ENCODE peak calls at places on chromosome 1, in seven cellular contexts. Z is HCT116; U is CD8-positive, alpha-beta memory T cell; N is naive thymus-derived CD4-positive, alpha-beta T cell; V is effector memory CD4-positive, alpha-beta T cell; P is adrenal gland; F is uterus. E is an unnamed sample.

GRCh38 chr1:99650021-99650420 is 4.1 kb downstream of the PALMD start:
- DNase-seq in N (no peak), F (no peak), P (peak; percentile 53), V (no peak), Z (no peak), U (no peak), E (no peak)

GRCh38 chr1:30754684-30755171 is 2.8 kb downstream of the LAPTM5 start:
- DNase-seq in N (no peak), Z (no peak), F (no peak), P (no peak), V (no peak), U (no peak), E (no peak)

GRCh38 chr1:156104861-156105546 is 9.5 kb upstream of the LMNA start:
- DNase-seq in Z (no peak), N (no peak), P (no peak), V (no peak), F (peak; percentile 66), U (no peak), E (no peak)

GRCh38 chr1:224168859-224169380 is 14.1 kb upstream of the DEGS1 start:
- DNase-seq in V (no peak), U (no peak), P (peak; percentile 16), Z (no peak), N (peak; percentile 56), F (peak; percentile 53), E (no peak)

GRCh38 chr1:35893051-35893879 is 10.3 kb downstream of the AGO1 start:
- DNase-seq in N (no peak), F (no peak), Z (no peak), P (peak; percentile 50), U (no peak), V (no peak), E (no peak)

GRCh38 chr1:226688056-226688748 is 50.9 kb downstream of the ITPKB start:
- DNase-seq in F (no peak), Z (no peak), U (no peak), V (no peak), N (no peak), P (no peak), E (no peak)

GRCh38 chr1:40363721-40364120 is 9.8 kb upstream of the SMAP2 start:
- DNase-seq in P (no peak), Z (no peak), N (no peak), F (no peak), V (no peak), U (no peak), E (peak; percentile 6)

GRCh38 chr1:207172885-207173284 is 68.9 kb downstream of the C4BPA start:
- DNase-seq in Z (no peak), P (no peak), U (no peak), V (no peak), N (no peak), F (no peak), E (no peak)

GRCh38 chr1:247293047-247293446 is 37.2 kb downstream of the VN1R5 start:
- DNase-seq in N (no peak), U (no peak), V (no peak), Z (no peak), F (no peak), P (no peak), E (no peak)

GRCh38 chr1:115262886-115263285 is 75.2 kb downstream of the NGF start:
- DNase-seq in P (no peak), U (no peak), Z (no peak), N (no peak), V (no peak), F (no peak), E (no peak)

DNA sequence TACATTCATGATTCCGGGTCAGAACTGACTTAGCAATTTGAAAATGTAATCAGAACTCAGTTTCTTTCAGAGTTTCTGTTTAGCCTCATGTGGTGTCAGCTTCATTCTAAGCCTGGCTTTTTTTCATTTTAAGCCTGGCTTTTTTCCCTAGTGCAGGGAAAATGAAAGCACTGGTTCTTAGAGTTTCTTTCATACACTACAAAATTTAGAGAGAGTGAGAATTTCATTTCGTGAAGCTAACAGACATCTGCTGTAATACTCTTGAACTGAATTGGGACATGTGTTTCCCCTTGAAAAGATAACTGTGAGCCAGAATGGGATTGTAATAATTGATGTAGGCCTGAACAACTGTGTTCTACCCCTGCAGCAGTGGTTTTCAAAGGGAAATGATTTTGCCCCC is 95.3 kb upstream of the KIAA0040 start:
- DNase-seq in U (no peak), Z (no peak), N (no peak), F (no peak), P (no peak), V (no peak), E (no peak)
- H3K4me3 ChIP-seq in U (no peak overlapping the region), Z (no peak overlapping the region), N (no peak overlapping the region), F (no peak overlapping the region), P (no peak overlapping the region), V (no peak overlapping the region), E (no peak overlapping the region)

GRCh38 chr1:91789273-91789997 is 96.5 kb downstream of the TGFBR3 start:
- DNase-seq in U (no peak), N (no peak), V (no peak), F (no peak), Z (no peak), P (no peak), E (no peak)
- H3K4me1 ChIP-seq in U (peaks cover 26% of the 10 kb centered on the region), N (peaks cover 18% of the 10 kb centered on the region), V (peaks cover 6% of the 10 kb centered on the region), F (peaks cover 6% of the 10 kb centered on the region), Z (peaks cover 6% of the 10 kb centered on the region), P (peaks cover 25% of the 10 kb centered on the region), E (no peaks in the 10 kb centered on the region)

GRCh38 chr1:180258935-180259334 is 28.9 kb downstream of the LHX4 start:
- DNase-seq in V (no peak), F (no peak), N (no peak), U (no peak), P (no peak), Z (no peak), E (no peak)

GRCh38 chr1:180258290-180258689 is 28.2 kb downstream of the LHX4 start:
- DNase-seq in N (no peak), V (no peak), U (no peak), F (no peak), P (no peak), Z (no peak), E (no peak)

GRCh38 chr1:180261030-180261429 is 31.0 kb downstream of the LHX4 start:
- DNase-seq in P (no peak), U (no peak), F (no peak), Z (no peak), V (no peak), N (no peak), E (no peak)

GRCh38 chr1:180260541-180260940 is 30.5 kb downstream of the LHX4 start:
- DNase-seq in U (no peak), P (no peak), F (no peak), Z (no peak), V (no peak), N (no peak), E (no peak)

GRCh38 chr1:180259431-180260338 is 29.6 kb downstream of the LHX4 start:
- DNase-seq in N (no peak), P (no peak), Z (no peak), U (no peak), F (no peak), V (no peak), E (no peak)
- H3K27me3 ChIP-seq in N (no peaks in the 10 kb centered on the region), P (peaks cover 22% of the 10 kb centered on the region), Z (no peaks in the 10 kb centered on the region), U (peaks cover 21% of the 10 kb centered on the region), F (peaks cover 7% of the 10 kb centered on the region), V (no peaks in the 10 kb centered on the region), E (no peaks in the 10 kb centered on the region)

DNA sequence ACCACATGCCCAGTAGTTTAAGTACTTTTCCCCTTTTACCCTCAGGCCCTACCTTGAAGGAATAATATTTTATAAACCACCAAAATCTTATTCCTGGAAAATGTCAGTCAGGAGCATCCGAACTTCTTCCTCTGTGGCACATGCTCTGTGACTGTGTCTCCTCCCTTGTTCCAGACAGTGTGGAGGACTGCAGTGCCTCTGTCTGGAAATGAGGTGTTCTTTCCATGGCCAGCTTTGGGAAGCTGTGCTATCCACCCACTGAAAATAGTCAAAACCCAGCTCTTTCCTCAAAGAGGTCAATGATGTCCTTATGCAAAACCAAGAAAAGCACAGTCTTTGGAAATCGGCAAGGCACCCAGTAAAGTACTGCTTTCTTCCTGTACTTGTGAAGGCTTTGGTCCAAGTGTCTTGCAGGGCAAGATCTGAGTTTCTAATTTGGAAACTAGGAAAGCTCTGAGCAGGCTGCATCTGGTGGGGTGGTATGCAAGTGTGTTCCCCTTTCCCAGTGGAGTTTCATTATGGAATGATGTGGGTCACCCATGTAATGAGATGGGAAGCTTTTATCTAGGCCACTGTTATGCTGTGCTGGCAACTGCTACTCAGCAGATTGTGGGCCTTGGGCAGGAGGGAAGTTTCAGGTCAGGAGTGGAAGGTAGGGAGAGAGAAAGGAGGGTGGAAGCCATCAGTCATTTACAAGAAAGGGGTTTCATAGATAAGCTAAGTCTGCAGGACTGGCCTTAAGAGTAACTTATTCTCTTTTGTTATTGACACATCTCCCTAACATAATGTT is 6.0 kb downstream of the KIAA0040 start:
- DNase-seq in U (no peak), F (no peak), Z (no peak), N (no peak), V (no peak), P (no peak), E (no peak)
- H3K4me3 ChIP-seq in U (no peak overlapping the region), F (no peak overlapping the region), Z (no peak overlapping the region), N (no peak overlapping the region), V (no peak overlapping the region), P (no peak overlapping the region), E (no peak overlapping the region)

GRCh38 chr1:55041613-55042012 is 2.3 kb downstream of the PCSK9 start:
- DNase-seq in P (no peak), N (no peak), F (no peak), U (no peak), Z (no peak), V (no peak), E (no peak)
- H3K4me1 ChIP-seq in P (no peaks in the 10 kb centered on the region), N (no peaks in the 10 kb centered on the region), F (peaks cover 9% of the 10 kb centered on the region), U (no peaks in the 10 kb centered on the region), Z (peaks cover 10% of the 10 kb centered on the region), V (no peaks in the 10 kb centered on the region), E (no peaks in the 10 kb centered on the region)

E was measured in BE2C.